ENCODE peak calls at places on chromosomes 12 and 14, in five cellular contexts. S, R, U, Q and Z are unnamed samples.

GRCh38 chr14:92458959-92459478 is 54.6 kb upstream of the RIN3 start:
- DNase-seq in R (no peak), S (no peak), U (no peak), Q (no peak), Z (no peak)

GRCh38 chr14:60965402-60965801 is 15.5 kb downstream of the TRMT5 start:
- DNase-seq in S (no peak), U (peak; percentile 64), R (peak; percentile 82), Q (no peak), Z (no peak)

GRCh38 chr14:95261616-95262510 is 57.8 kb downstream of the CLMN start:
- DNase-seq in Q (no peak), S (peak; percentile 21), U (no peak), R (no peak), Z (no peak)

GRCh38 chr12:100868487-100868886 is 73.9 kb downstream of the ANO4 start:
- DNase-seq in Q (no peak), U (no peak), R (peak; percentile 75), S (no peak), Z (no peak)

GRCh38 chr14:50531595-50532501 is 521 bp downstream of the MAP4K5 start:
- DNase-seq in S (peak; percentile 68), U (peak; percentile 12), Q (peak; percentile 54), R (no peak), Z (peak; percentile 42)

GRCh38 chr14:94332063-94332583 is 9.0 kb upstream of the SERPINA6 start:
- DNase-seq in R (no peak), S (no peak), U (no peak), Q (no peak), Z (no peak)

GRCh38 chr14:103074699-103075341 is 9.2 kb upstream of the LBHD2 start:
- DNase-seq in Q (no peak), R (no peak), S (no peak), U (no peak), Z (no peak)

GRCh38 chr12:123043536-123044001 is 63.1 kb downstream of the ARL6IP4 start:
- DNase-seq in U (peak; percentile 93), R (peak; percentile 93), Q (peak; percentile 85), S (peak; percentile 79), Z (peak; percentile 49)

GRCh38 chr12:85076688-85077430 is 40.7 kb downstream of the LRRIQ1 start:
- DNase-seq in R (peak; percentile 93), Q (no peak), U (peak; percentile 83), S (peak; percentile 45), Z (no peak)

GRCh38 chr14:57487771-57488170 is 5.9 kb downstream of the CCDC198 start:
- DNase-seq in R (peak; percentile 62), S (no peak), U (no peak), Q (no peak), Z (no peak)

GRCh38 chr14:84375235-84375634 is 1154.7 kb upstream of the FLRT2 start:
- DNase-seq in U (no peak), R (peak; percentile 67), S (no peak), Q (no peak), Z (no peak)

GRCh38 chr14:89651805-89652204 is 234.8 kb upstream of the FOXN3 start:
- DNase-seq in Q (peak; percentile 77), U (no peak), R (no peak), S (no peak), Z (no peak)

GRCh38 chr12:3559601-3560294 is 68.7 kb downstream of the PRMT8 start:
- DNase-seq in R (no peak), U (no peak), S (no peak), Q (no peak), Z (no peak)

GRCh38 chr12:3332190-3332589 is 158.8 kb upstream of the PRMT8 start:
- DNase-seq in R (peak; percentile 13), Q (no peak), S (no peak), U (peak; percentile 8), Z (no peak)

GRCh38 chr12:87967871-87968270 is 61.3 kb downstream of the C12orf50 start:
- DNase-seq in S (no peak), U (no peak), R (no peak), Q (no peak), Z (no peak)

GRCh38 chr12:114952573-114953196 is 268.7 kb upstream of the TBX3 start:
- DNase-seq in Q (no peak), S (no peak), R (no peak), U (peak; percentile 16), Z (peak; percentile 0)

GRCh38 chr12:130214686-130215370 is 52.6 kb downstream of the FZD10 start:
- DNase-seq in Q (peak; percentile 45), U (no peak), R (no peak), S (no peak), Z (no peak)
- H3K27ac ChIP-seq in Q (no peak overlapping the region), U (no peak overlapping the region), R (no peak overlapping the region), S (no peak overlapping the region), Z (no peak overlapping the region)

GRCh38 chr14:100225169-100225568 is 13.8 kb upstream of the YY1 start:
- DNase-seq in R (no peak), S (no peak), U (no peak), Q (no peak), Z (no peak)

GRCh38 chr14:100221419-100222218 is 17.3 kb upstream of the YY1 start:
- DNase-seq in U (peak; percentile 66), S (peak; percentile 67), Q (peak; percentile 74), R (peak; percentile 55), Z (no peak)

GRCh38 chr14:100224229-100224628 is 14.7 kb upstream of the YY1 start:
- DNase-seq in Q (no peak), U (no peak), R (no peak), S (no peak), Z (no peak)

GRCh38 chr14:100223332-100224171 is 15.4 kb upstream of the YY1 start:
- DNase-seq in S (no peak), Q (peak; percentile 66), U (no peak), R (no peak), Z (no peak)

GRCh38 chr14:100222219-100223093 is 16.5 kb upstream of the YY1 start:
- DNase-seq in S (no peak), Q (peak; percentile 30), R (no peak), U (no peak), Z (no peak)
- H3K27ac ChIP-seq in S (no peak overlapping the region), Q (peak overlapping the region; percentile 82), R (no peak overlapping the region), U (peak overlapping the region; percentile 45), Z (no peak overlapping the region)

DNA sequence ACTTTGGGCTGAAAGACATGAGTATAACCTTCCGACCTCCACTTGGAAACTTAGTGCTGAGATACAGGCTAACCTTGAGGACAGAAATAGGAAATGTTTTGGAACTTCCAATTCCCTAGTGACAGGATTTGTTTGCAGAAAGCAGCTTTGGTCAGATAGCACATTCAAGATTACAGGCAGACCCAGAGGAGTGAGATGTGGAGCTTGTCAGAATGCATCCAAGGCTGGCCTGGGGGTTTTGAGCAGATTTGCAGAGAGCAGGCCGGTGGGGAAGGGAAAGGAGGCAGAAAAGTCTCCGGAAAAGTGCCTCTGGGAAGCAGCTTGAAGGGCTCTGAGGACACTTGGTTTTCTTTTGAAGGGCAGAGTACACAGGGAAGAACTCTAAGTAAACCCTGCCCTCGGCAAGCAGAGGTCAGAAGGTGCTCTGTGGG is 180.3 kb downstream of the ETV6 start:
- DNase-seq in S (no peak), R (no peak), Q (no peak), U (no peak), Z (no peak)
- H3K27ac ChIP-seq in S (no peak overlapping the region), R (no peak overlapping the region), Q (no peak overlapping the region), U (no peak overlapping the region), Z (no peak overlapping the region)

GRCh38 chr12:128747441-128747840 is 76.3 kb downstream of the SLC15A4 start:
- DNase-seq in S (no peak), U (no peak), R (no peak), Q (no peak), Z (no peak)

GRCh38 chr12:128745772-128746689 is 77.7 kb downstream of the SLC15A4 start:
- DNase-seq in S (no peak), U (no peak), Q (no peak), R (no peak), Z (no peak)

DNA sequence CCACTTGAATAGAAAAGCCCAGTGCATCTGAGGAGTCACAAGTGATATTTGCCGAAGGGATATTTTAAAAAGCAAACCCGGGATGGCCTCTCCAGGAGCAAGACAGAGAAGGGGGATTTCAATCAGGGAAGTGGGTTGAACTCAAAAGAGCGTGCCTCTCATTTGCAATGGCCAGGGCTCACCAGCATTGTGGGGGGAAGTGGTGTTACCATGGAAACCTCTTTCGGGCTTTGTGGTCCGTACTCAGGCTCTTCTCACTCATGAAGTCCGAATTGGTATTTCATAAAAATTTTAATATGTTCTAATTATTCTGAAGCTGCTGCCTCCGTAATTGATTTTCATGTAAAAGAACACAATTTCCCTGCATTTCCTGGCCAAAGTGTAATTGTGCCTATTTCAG is 79.8 kb downstream of the SLC15A4 start:
- DNase-seq in U (no peak), S (no peak), Q (no peak), R (no peak), Z (no peak)
- H3K27ac ChIP-seq in U (no peak overlapping the region), S (no peak overlapping the region), Q (no peak overlapping the region), R (no peak overlapping the region), Z (no peak overlapping the region)

DNA sequence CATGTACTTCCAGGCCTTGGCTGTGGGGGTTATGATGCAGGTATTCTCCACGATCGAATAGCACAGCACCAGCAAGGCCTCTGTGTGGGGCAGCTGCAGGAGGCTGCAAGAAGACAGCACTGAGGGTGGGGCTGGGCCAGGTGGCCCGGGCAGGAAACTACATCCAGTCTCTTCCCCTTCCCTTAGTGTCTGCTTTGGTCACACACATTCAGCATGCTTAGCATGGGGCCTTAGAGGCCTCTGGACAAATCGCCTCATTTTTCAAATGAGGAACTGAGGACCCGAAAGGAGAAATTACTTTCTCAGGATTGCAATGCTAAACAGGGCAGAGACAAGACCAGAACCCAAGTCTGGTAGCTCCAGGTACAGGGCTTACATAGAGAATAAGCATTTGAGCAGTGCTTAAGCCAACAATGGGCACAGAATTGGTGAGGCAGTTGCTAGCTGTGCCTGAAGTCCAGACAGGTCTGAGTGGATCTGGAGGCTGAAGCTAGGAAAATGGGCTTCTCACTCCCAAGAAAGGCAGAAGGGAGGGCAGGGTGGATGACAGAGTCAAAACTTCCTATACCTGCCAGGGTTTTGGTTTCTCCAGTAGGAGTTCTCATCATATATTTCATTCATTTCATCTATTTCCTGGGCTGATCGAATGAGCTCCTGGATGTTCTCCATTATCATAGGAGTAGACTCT is 3.5 kb downstream of the ACRBP start:
- DNase-seq in S (peak; percentile 73), R (no peak), U (no peak), Q (no peak), Z (no peak)
- H3K27ac ChIP-seq in S (peak overlapping the region; percentile 83), R (no peak overlapping the region), U (no peak overlapping the region), Q (no peak overlapping the region), Z (peak overlapping the region; percentile 43)

GRCh38 chr14:68638056-68638816 is 154.6 kb downstream of the ZFP36L1 start:
- DNase-seq in U (no peak), R (no peak), S (no peak), Q (no peak), Z (no peak)
- H3K27ac ChIP-seq in U (no peak overlapping the region), R (no peak overlapping the region), S (no peak overlapping the region), Q (no peak overlapping the region), Z (peak overlapping the region; percentile 40)

GRCh38 chr14:102005336-102005735 is 41.0 kb downstream of the DYNC1H1 start:
- DNase-seq in Q (no peak), U (no peak), S (no peak), R (no peak), Z (no peak)

GRCh38 chr14:101997429-101998336 is 33.3 kb downstream of the DYNC1H1 start:
- DNase-seq in Q (no peak), R (no peak), S (no peak), U (no peak), Z (no peak)

GRCh38 chr14:102000902-102001301 is 36.5 kb downstream of the DYNC1H1 start:
- DNase-seq in S (no peak), Q (no peak), R (no peak), U (no peak), Z (no peak)
- H3K27ac ChIP-seq in S (no peak overlapping the region), Q (no peak overlapping the region), R (no peak overlapping the region), U (no peak overlapping the region), Z (no peak overlapping the region)